ENCODE peak calls at places on chromosomes 5 and 9, in eight cellular contexts. One of them, this sample, is unnamed. For H3K9me3, the result is how much of the 10 kb centered on the place peaks cover.

GRCh38 chr5:38316544-38317224 is 58.3 kb downstream of the EGFLAM start:
- DNase-seq in heart left ventricle: peak
- DNase-seq in T-helper 17 cell: no peak
- DNase-seq in lung: no peak
- DNase-seq in suprapubic skin: no peak
- DNase-seq in heart right ventricle: no peak
- DNase-seq in lower lobe of right lung: no peak
- DNase-seq in thoracic aorta: no peak
- DNase-seq in this sample: no peak

GRCh38 chr9:130088056-130088455 is 34.4 kb downstream of the GPR107 start:
- DNase-seq in heart left ventricle: no peak
- DNase-seq in heart right ventricle: no peak
- DNase-seq in T-helper 17 cell: no peak
- DNase-seq in thoracic aorta: no peak
- DNase-seq in suprapubic skin: no peak
- DNase-seq in lower lobe of right lung: no peak
- DNase-seq in lung: no peak
- DNase-seq in this sample: no peak

GRCh38 chr9:77556396-77556795 is 91.7 kb downstream of the GNA14 start:
- DNase-seq in lung: no peak
- DNase-seq in thoracic aorta: no peak
- DNase-seq in heart left ventricle: no peak
- DNase-seq in T-helper 17 cell: no peak
- DNase-seq in lower lobe of right lung: no peak
- DNase-seq in heart right ventricle: no peak
- DNase-seq in suprapubic skin: no peak
- DNase-seq in this sample: no peak

GRCh38 chr9:93319301-93319991 is 132.0 kb upstream of the FAM120A start:
- DNase-seq in heart right ventricle: no peak
- DNase-seq in suprapubic skin: no peak
- DNase-seq in heart left ventricle: no peak
- DNase-seq in thoracic aorta: no peak
- DNase-seq in T-helper 17 cell: no peak
- DNase-seq in lower lobe of right lung: no peak
- DNase-seq in lung: no peak
- DNase-seq in this sample: no peak

GRCh38 chr5:61327761-61328753 is 4.0 kb upstream of the ZSWIM6 start:
- DNase-seq in suprapubic skin: no peak
- DNase-seq in heart right ventricle: no peak
- DNase-seq in thoracic aorta: no peak
- DNase-seq in lung: no peak
- DNase-seq in lower lobe of right lung: no peak
- DNase-seq in T-helper 17 cell: no peak
- DNase-seq in heart left ventricle: no peak
- DNase-seq in this sample: no peak

GRCh38 chr9:15349892-15350761 is 43.1 kb upstream of the TTC39B start:
- DNase-seq in heart right ventricle: no peak
- DNase-seq in lower lobe of right lung: no peak
- DNase-seq in thoracic aorta: peak
- DNase-seq in suprapubic skin: no peak
- DNase-seq in T-helper 17 cell: no peak
- DNase-seq in heart left ventricle: no peak
- DNase-seq in lung: no peak
- DNase-seq in this sample: no peak

GRCh38 chr9:72622186-72622585 is 100.8 kb downstream of the TMC1 start:
- DNase-seq in lower lobe of right lung: no peak
- DNase-seq in heart left ventricle: no peak
- DNase-seq in thoracic aorta: no peak
- DNase-seq in T-helper 17 cell: no peak
- DNase-seq in suprapubic skin: no peak
- DNase-seq in heart right ventricle: no peak
- DNase-seq in lung: no peak
- DNase-seq in this sample: no peak

GRCh38 chr5:133612021-133612860 is at the start of gene FSTL4:
- DNase-seq in suprapubic skin: no peak
- DNase-seq in T-helper 17 cell: peak
- DNase-seq in heart left ventricle: no peak
- DNase-seq in lower lobe of right lung: peak
- DNase-seq in lung: peak
- DNase-seq in thoracic aorta: no peak
- DNase-seq in heart right ventricle: no peak
- DNase-seq in this sample: no peak

GRCh38 chr5:75335952-75336624 is 932 bp upstream of the HMGCR start:
- DNase-seq in heart right ventricle: no peak
- DNase-seq in lung: peak
- DNase-seq in thoracic aorta: no peak
- DNase-seq in suprapubic skin: no peak
- DNase-seq in lower lobe of right lung: no peak
- DNase-seq in heart left ventricle: no peak
- DNase-seq in T-helper 17 cell: no peak
- DNase-seq in this sample: peak

GRCh38 chr9:89453452-89453851 is 44.5 kb downstream of the SEMA4D start:
- DNase-seq in lower lobe of right lung: no peak
- DNase-seq in lung: no peak
- DNase-seq in heart right ventricle: no peak
- DNase-seq in heart left ventricle: no peak
- DNase-seq in suprapubic skin: no peak
- DNase-seq in thoracic aorta: no peak
- DNase-seq in T-helper 17 cell: no peak
- DNase-seq in this sample: no peak

GRCh38 chr5:178247481-178248456 is 15.2 kb upstream of the PHYKPL start:
- DNase-seq in thoracic aorta: no peak
- DNase-seq in lung: no peak
- DNase-seq in suprapubic skin: no peak
- DNase-seq in heart right ventricle: no peak
- DNase-seq in heart left ventricle: no peak
- DNase-seq in lower lobe of right lung: no peak
- DNase-seq in T-helper 17 cell: no peak
- DNase-seq in this sample: no peak

GRCh38 chr5:135561266-135561665 is 17.5 kb downstream of the CXCL14 start:
- DNase-seq in heart right ventricle: no peak
- DNase-seq in suprapubic skin: no peak
- DNase-seq in T-helper 17 cell: no peak
- DNase-seq in heart left ventricle: no peak
- DNase-seq in thoracic aorta: no peak
- DNase-seq in lower lobe of right lung: no peak
- DNase-seq in lung: no peak
- DNase-seq in this sample: no peak

GRCh38 chr9:15936316-15936869 is 383.6 kb downstream of the CCDC171 start:
- DNase-seq in T-helper 17 cell: no peak
- DNase-seq in heart left ventricle: peak
- DNase-seq in suprapubic skin: no peak
- DNase-seq in heart right ventricle: no peak
- DNase-seq in lung: no peak
- DNase-seq in thoracic aorta: no peak
- DNase-seq in lower lobe of right lung: no peak
- DNase-seq in this sample: no peak

GRCh38 chr9:114174557-114174875 is 19.2 kb downstream of the COL27A1 start:
- DNase-seq in suprapubic skin: no peak
- DNase-seq in lung: no peak
- DNase-seq in thoracic aorta: no peak
- DNase-seq in T-helper 17 cell: no peak
- DNase-seq in heart left ventricle: peak
- DNase-seq in heart right ventricle: no peak
- DNase-seq in lower lobe of right lung: no peak
- DNase-seq in this sample: no peak

GRCh38 chr9:121348321-121348720 is 21.7 kb downstream of the STOM start:
- DNase-seq in lower lobe of right lung: no peak
- DNase-seq in T-helper 17 cell: no peak
- DNase-seq in heart left ventricle: no peak
- DNase-seq in thoracic aorta: no peak
- DNase-seq in lung: no peak
- DNase-seq in heart right ventricle: no peak
- DNase-seq in suprapubic skin: no peak
- DNase-seq in this sample: no peak

DNA sequence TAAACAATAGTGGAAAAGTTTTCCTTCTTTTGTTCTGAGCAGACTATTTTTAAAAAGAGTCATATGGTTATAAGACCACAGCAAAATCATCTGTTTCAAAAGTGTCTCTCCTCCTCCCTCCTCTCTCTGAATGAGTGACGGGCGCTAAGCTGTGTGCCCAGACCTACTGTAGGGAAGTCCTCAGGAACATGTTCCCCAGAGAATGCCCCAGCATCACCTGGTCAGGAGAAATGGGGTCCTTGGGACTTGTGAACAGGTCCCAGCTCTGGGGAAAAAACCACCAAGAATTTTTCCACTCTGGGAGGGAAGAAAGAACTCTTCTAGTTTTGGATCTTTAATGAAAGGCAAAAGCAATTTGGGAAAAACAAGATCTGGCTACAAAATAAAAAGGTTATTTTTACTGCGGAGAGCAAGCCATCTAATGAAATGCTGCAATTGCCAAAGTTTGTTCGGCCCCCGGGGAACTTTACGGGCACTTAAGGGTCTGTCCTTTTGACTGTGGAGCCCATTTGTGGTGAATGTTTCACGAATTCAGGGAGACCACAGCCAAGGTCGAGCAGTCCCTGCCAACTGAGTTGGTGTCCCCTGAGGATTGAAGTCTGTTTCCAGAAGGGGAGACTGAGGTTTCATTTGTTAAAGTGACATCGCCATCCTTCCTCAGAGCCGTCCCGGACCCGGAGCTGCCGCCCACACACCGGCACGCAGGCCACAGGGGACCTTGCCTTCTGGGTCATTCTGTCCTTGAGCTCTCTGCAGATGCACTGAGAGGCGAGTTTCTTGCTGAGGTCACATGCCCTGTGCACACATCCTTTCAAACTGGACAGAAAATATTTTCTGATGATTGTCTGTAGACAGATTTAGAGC is 25.8 kb downstream of the BOD1 start:
- DNase-seq in thoracic aorta: no peak
- DNase-seq in lower lobe of right lung: no peak
- DNase-seq in T-helper 17 cell: no peak
- DNase-seq in lung: no peak
- DNase-seq in suprapubic skin: no peak
- DNase-seq in heart left ventricle: peak
- DNase-seq in heart right ventricle: peak
- DNase-seq in this sample: no peak
- H3K9me3 ChIP-seq in thoracic aorta: under half
- H3K9me3 ChIP-seq in lower lobe of right lung: under half
- H3K9me3 ChIP-seq in T-helper 17 cell: under half
- H3K9me3 ChIP-seq in lung: under half
- H3K9me3 ChIP-seq in suprapubic skin: under half
- H3K9me3 ChIP-seq in heart left ventricle: under half
- H3K9me3 ChIP-seq in heart right ventricle: half or more
- H3K9me3 ChIP-seq in this sample: under half

GRCh38 chr5:141303756-141304155 is at the start of gene SLC25A2:
- DNase-seq in suprapubic skin: no peak
- DNase-seq in heart left ventricle: no peak
- DNase-seq in lung: no peak
- DNase-seq in T-helper 17 cell: no peak
- DNase-seq in heart right ventricle: no peak
- DNase-seq in thoracic aorta: no peak
- DNase-seq in lower lobe of right lung: no peak
- DNase-seq in this sample: no peak

GRCh38 chr5:141306630-141307029 is 2.8 kb upstream of the SLC25A2 start:
- DNase-seq in thoracic aorta: no peak
- DNase-seq in lower lobe of right lung: no peak
- DNase-seq in lung: no peak
- DNase-seq in heart right ventricle: no peak
- DNase-seq in suprapubic skin: no peak
- DNase-seq in heart left ventricle: no peak
- DNase-seq in T-helper 17 cell: no peak
- DNase-seq in this sample: no peak
- H3K9me3 ChIP-seq in thoracic aorta: half or more
- H3K9me3 ChIP-seq in lower lobe of right lung: half or more
- H3K9me3 ChIP-seq in lung: under half
- H3K9me3 ChIP-seq in heart right ventricle: half or more
- H3K9me3 ChIP-seq in suprapubic skin: half or more
- H3K9me3 ChIP-seq in heart left ventricle: half or more
- H3K9me3 ChIP-seq in T-helper 17 cell: under half
- H3K9me3 ChIP-seq in this sample: half or more

GRCh38 chr5:35405938-35406337 is 175.7 kb upstream of the PRLR start:
- DNase-seq in thoracic aorta: no peak
- DNase-seq in T-helper 17 cell: no peak
- DNase-seq in heart left ventricle: no peak
- DNase-seq in lung: no peak
- DNase-seq in heart right ventricle: no peak
- DNase-seq in lower lobe of right lung: peak
- DNase-seq in suprapubic skin: no peak
- DNase-seq in this sample: no peak

GRCh38 chr5:35407697-35408096 is 177.4 kb upstream of the PRLR start:
- DNase-seq in heart right ventricle: no peak
- DNase-seq in T-helper 17 cell: no peak
- DNase-seq in suprapubic skin: no peak
- DNase-seq in thoracic aorta: no peak
- DNase-seq in lower lobe of right lung: no peak
- DNase-seq in lung: no peak
- DNase-seq in heart left ventricle: no peak
- DNase-seq in this sample: no peak

GRCh38 chr5:35409361-35409760 is 179.1 kb upstream of the PRLR start:
- DNase-seq in heart left ventricle: no peak
- DNase-seq in heart right ventricle: no peak
- DNase-seq in lung: no peak
- DNase-seq in T-helper 17 cell: no peak
- DNase-seq in lower lobe of right lung: no peak
- DNase-seq in thoracic aorta: no peak
- DNase-seq in suprapubic skin: no peak
- DNase-seq in this sample: no peak

GRCh38 chr5:35404701-35405100 is 174.4 kb upstream of the PRLR start:
- DNase-seq in lower lobe of right lung: no peak
- DNase-seq in T-helper 17 cell: no peak
- DNase-seq in thoracic aorta: no peak
- DNase-seq in lung: no peak
- DNase-seq in suprapubic skin: no peak
- DNase-seq in heart right ventricle: no peak
- DNase-seq in heart left ventricle: no peak
- DNase-seq in this sample: no peak
- H3K9me3 ChIP-seq in lower lobe of right lung: under half
- H3K9me3 ChIP-seq in T-helper 17 cell: under half
- H3K9me3 ChIP-seq in thoracic aorta: under half
- H3K9me3 ChIP-seq in lung: under half
- H3K9me3 ChIP-seq in suprapubic skin: under half
- H3K9me3 ChIP-seq in heart right ventricle: under half
- H3K9me3 ChIP-seq in heart left ventricle: under half
- H3K9me3 ChIP-seq in this sample: under half

DNA sequence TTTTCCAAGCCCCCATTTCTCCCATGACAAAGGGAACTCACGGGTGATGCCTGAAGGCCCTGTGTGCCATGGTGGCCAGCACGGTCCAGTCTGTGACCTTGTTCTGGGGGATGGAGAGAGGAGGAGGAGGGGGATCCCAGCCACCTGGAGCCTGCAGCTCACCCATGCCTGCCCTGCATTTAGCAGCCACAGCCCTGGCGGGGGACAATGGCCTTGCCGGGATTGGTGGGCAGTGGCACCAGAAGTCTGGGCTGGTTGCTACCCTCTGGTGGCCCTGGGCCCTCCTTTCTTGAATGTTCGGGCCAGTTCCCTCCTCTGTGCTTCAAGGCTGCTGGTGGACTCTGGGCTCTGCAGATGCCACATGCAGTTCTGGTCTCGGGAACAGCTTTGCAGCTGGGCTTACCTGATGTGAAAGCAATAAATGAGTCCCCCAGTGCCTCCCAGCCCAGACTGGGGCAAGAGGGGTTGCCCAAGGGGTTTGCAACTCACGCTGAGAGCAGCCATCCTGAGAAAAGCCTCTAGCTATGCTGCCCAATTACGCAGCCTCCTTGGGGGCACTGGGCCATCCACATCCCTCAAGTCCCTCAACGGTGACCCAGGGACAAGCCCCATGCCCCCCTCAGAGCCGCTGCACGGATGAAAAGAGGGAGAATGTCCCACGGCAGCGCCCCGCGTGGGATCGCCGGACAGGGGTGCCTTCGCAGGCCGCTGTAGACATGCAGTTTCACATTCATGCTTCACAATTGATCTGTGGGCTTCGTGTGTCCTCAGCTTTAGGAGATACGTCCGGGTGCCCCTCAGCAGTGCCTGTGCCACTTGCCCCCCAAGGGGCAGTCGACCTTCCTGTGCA is 49.2 kb upstream of the FCN1 start:
- DNase-seq in suprapubic skin: peak
- DNase-seq in thoracic aorta: no peak
- DNase-seq in lower lobe of right lung: peak
- DNase-seq in heart right ventricle: no peak
- DNase-seq in lung: no peak
- DNase-seq in heart left ventricle: no peak
- DNase-seq in T-helper 17 cell: no peak
- DNase-seq in this sample: no peak
- H3K9me3 ChIP-seq in suprapubic skin: under half
- H3K9me3 ChIP-seq in thoracic aorta: under half
- H3K9me3 ChIP-seq in lower lobe of right lung: under half
- H3K9me3 ChIP-seq in heart right ventricle: under half
- H3K9me3 ChIP-seq in lung: under half
- H3K9me3 ChIP-seq in heart left ventricle: under half
- H3K9me3 ChIP-seq in T-helper 17 cell: under half
- H3K9me3 ChIP-seq in this sample: under half

This sample was measured in naive thymus-derived CD4-positive, alpha-beta T cell.